ENCODE peak calls at places on chromosomes 16 and 17, in six cellular contexts. Y is CD8-positive, alpha-beta T cell; Z is dorsolateral prefrontal cortex; E is bronchial epithelial cell; C is GM06990; I is cardiac muscle cell. G is an unnamed sample.

GRCh38 chr17:2797632-2798031 is 1.4 kb downstream of the RAP1GAP2 start:
- DNase-seq in E (no peak), Y (no peak), I (no peak), Z (no peak), C (no peak), G (no peak)

GRCh38 chr16:80176114-80176513 is 364.7 kb upstream of the DYNLRB2 start:
- DNase-seq in E (peak; percentile 27), Y (no peak), C (no peak), I (no peak), Z (no peak), G (no peak)

GRCh38 chr17:66331038-66331816 is 28.8 kb downstream of the PRKCA start:
- DNase-seq in E (no peak), C (no peak), Y (peak; percentile 7), I (no peak), Z (no peak), G (no peak)

GRCh38 chr17:19671433-19671832 is 22.9 kb downstream of the ALDH3A2 start:
- DNase-seq in C (no peak), E (no peak), I (no peak), Z (no peak), Y (no peak), G (no peak)

GRCh38 chr16:80827007-80827406 is 22.6 kb upstream of the CDYL2 start:
- DNase-seq in I (no peak), Y (no peak), C (no peak), Z (no peak), E (no peak), G (no peak)

GRCh38 chr17:10292057-10292931 is 80.5 kb downstream of the MYH13 start:
- DNase-seq in E (peak; percentile 79), Z (no peak), I (peak; percentile 87), C (no peak), Y (no peak), G (peak; percentile 53)

GRCh38 chr16:71894229-71894920 is 956 bp upstream of the IST1 start:
- DNase-seq in E (peak; percentile 71), Z (peak; percentile 52), Y (peak; percentile 27), C (peak; percentile 50), I (peak; percentile 69), G (peak; percentile 86)

GRCh38 chr16:87836844-87837581 is 32.3 kb downstream of the SLC7A5 start:
- DNase-seq in I (peak; percentile 21), Z (peak; percentile 72), E (no peak), Y (no peak), C (no peak), G (no peak)

GRCh38 chr16:86239381-86239780 is 270.9 kb upstream of the FOXF1 start:
- DNase-seq in C (no peak), I (no peak), Y (no peak), Z (no peak), E (no peak), G (no peak)
- H3K27me3 ChIP-seq in C (peaks cover 2% of the 10 kb centered on the region), I (no peaks in the 10 kb centered on the region), Y (no peaks in the 10 kb centered on the region), Z (peaks cover 8% of the 10 kb centered on the region), E (no peaks in the 10 kb centered on the region), G (peaks cover 5% of the 10 kb centered on the region)

GRCh38 chr16:55437627-55438026 is 41.4 kb upstream of the MMP2 start:
- DNase-seq in C (no peak), Z (no peak), Y (no peak), I (peak; percentile 62), E (peak; percentile 96), G (no peak)

GRCh38 chr16:55433535-55433934 is 45.5 kb upstream of the MMP2 start:
- DNase-seq in Y (no peak), Z (no peak), E (no peak), C (no peak), I (no peak), G (no peak)

GRCh38 chr16:55434000-55434399 is 45.0 kb upstream of the MMP2 start:
- DNase-seq in E (no peak), C (no peak), I (no peak), Z (no peak), Y (no peak), G (no peak)

GRCh38 chr16:55436587-55436986 is 42.4 kb upstream of the MMP2 start:
- DNase-seq in Y (no peak), C (no peak), I (no peak), Z (no peak), E (no peak), G (no peak)

GRCh38 chr16:55435387-55435786 is 43.6 kb upstream of the MMP2 start:
- DNase-seq in Y (no peak), Z (no peak), C (no peak), I (no peak), E (no peak), G (no peak)
- H3K27me3 ChIP-seq in Y (no peaks in the 10 kb centered on the region), Z (no peaks in the 10 kb centered on the region), C (no peaks in the 10 kb centered on the region), I (no peaks in the 10 kb centered on the region), E (peaks cover 4% of the 10 kb centered on the region), G (no peaks in the 10 kb centered on the region)

DNA sequence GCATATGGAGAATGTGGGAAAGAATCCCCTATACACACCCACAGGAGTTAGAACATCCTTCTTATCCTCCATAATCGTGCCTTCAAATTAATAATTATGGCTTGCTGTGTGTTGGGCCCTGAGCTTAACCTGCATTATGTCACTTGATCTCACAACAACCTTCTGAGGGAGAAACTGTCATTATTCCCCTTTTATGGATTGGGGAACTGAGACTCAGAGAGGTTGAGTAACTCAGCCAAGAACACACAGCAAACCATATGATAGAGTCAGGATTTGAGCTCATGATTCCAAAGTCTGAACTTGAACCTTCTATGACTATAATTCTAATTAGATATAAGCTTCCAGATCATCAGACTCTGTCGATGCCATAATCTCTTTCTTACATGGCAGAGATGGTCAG is 114.2 kb upstream of the CACNG3 start:
- DNase-seq in Y (no peak), Z (no peak), C (no peak), I (no peak), E (no peak), G (no peak)
- H3K27me3 ChIP-seq in Y (no peaks in the 10 kb centered on the region), Z (no peaks in the 10 kb centered on the region), C (no peaks in the 10 kb centered on the region), I (no peaks in the 10 kb centered on the region), E (no peaks in the 10 kb centered on the region), G (no peaks in the 10 kb centered on the region)

GRCh38 chr16:57278494-57278893 is 6.0 kb downstream of the PLLP start:
- DNase-seq in E (no peak), Y (no peak), C (no peak), I (no peak), Z (no peak), G (no peak)

GRCh38 chr16:57276596-57276995 is 7.9 kb downstream of the PLLP start:
- DNase-seq in C (no peak), Y (no peak), Z (no peak), I (peak; percentile 32), E (peak; percentile 96), G (no peak)

GRCh38 chr16:57279780-57280638 is 4.5 kb downstream of the PLLP start:
- DNase-seq in I (no peak), C (no peak), Z (no peak), Y (no peak), E (no peak), G (no peak)

GRCh38 chr16:57273826-57274225 is 10.6 kb downstream of the PLLP start:
- DNase-seq in C (no peak), I (no peak), Y (no peak), Z (no peak), E (no peak), G (no peak)

DNA sequence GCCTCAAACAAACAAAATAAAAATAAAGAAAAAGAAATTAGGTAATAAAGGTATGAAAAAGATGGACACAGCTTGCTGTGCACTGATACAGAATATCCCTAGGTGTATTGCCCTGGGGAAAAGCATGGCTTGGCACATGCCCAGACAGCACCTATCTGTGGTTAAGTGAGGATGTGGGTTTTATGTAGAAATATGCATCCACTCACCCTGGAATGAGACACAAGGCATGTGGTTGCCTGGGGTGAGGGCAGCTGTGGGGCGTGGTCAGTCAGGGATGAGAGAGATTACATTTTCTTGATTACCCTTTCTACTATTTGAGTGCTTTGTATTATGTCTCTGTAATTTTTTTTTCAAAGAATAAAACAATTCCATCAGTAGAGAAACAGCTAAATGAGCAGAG is 6.9 kb downstream of the PLLP start:
- DNase-seq in E (peak; percentile 97), Y (peak; percentile 41), Z (no peak), I (peak; percentile 56), C (no peak), G (no peak)
- H3K27me3 ChIP-seq in E (no peaks in the 10 kb centered on the region), Y (no peaks in the 10 kb centered on the region), Z (no peaks in the 10 kb centered on the region), I (no peaks in the 10 kb centered on the region), C (no peaks in the 10 kb centered on the region), G (peaks cover under 1% of the 10 kb centered on the region)

DNA sequence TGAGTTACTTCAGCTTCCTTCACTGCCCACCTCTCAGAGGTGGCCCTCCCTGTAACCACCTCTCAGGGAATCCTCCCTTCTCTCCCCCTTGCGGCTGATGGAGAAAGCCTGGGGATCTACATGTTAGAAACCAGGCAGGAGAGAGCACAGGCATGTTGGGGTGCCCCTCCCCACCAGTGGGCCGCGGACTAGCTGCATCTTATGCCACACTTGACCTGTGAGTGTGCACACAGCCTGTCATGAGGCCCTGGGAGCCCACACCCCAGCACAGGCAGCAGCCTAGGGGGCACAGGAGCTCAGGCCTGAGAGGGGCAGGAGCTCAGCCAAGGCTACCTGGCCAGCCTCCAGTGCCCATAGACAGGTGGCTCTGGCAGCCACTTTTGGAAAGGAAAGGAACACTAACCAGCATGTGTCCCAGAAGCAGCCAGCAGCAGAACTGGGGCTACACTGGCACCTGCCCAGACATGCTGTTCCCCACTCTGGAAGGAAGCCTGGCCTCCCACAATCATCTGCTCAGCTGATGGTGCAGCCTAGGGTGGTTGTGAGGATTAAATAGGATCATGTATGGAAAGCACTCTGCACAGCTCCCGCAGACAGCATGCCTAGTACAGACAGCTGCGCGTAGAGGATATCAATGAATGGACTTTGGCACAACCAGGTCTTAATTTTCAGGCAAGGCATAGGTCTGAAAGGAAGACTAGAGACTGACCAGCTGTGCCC is 60.5 kb downstream of the TMEM132E start:
- DNase-seq in Z (peak; percentile 86), E (no peak), Y (no peak), C (no peak), I (no peak), G (no peak)
- H3K27me3 ChIP-seq in Z (no peaks in the 10 kb centered on the region), E (peaks cover 2% of the 10 kb centered on the region), Y (no peaks in the 10 kb centered on the region), C (peaks cover 5% of the 10 kb centered on the region), I (no peaks in the 10 kb centered on the region), G (peaks cover 57% of the 10 kb centered on the region)

GRCh38 chr16:18969050-18969854 is 14.5 kb upstream of the TMC7 start:
- DNase-seq in C (peak; percentile 39), I (peak; percentile 83), Z (peak; percentile 88), Y (peak; percentile 72), E (peak; percentile 57), G (peak; percentile 95)
- H3K27me3 ChIP-seq in C (no peaks in the 10 kb centered on the region), I (no peaks in the 10 kb centered on the region), Z (no peaks in the 10 kb centered on the region), Y (no peaks in the 10 kb centered on the region), E (no peaks in the 10 kb centered on the region), G (no peaks in the 10 kb centered on the region)

DNA sequence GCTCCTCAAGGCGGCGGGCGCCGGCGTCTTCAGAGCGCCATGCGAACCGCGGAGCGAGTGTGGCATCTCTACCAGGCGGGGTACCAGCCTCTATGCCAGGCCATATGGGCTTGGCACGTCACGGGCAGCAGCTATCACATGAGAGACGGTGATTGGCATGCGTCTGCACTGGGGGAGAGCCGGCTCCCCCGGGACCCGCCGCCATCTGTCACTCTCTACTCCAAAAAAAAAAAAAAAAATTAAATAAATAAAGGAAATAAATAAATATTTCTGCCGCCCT is at the start of gene NEUROD2:
- DNase-seq in Y (no peak), Z (no peak), E (no peak), C (no peak), I (no peak), G (no peak)
- H3K27me3 ChIP-seq in Y (peaks cover 31% of the 10 kb centered on the region), Z (peaks cover 54% of the 10 kb centered on the region), E (peaks cover 34% of the 10 kb centered on the region), C (peaks cover 5% of the 10 kb centered on the region), I (peaks cover 100% of the 10 kb centered on the region), G (peaks cover 100% of the 10 kb centered on the region)